ENCODE peak calls at places on chromosomes 11 and 22, in nine cellular contexts. One of them, this sample, is unnamed.

GRCh38 chr22:42632096-42632495 is 8.3 kb downstream of the ATP5MGL start:
- DNase-seq in memory B cell: no peak
- DNase-seq in stimulated activated CD8-positive, alpha-beta memory T cell treated with anti-CD3 and anti-CD28 coated beads, Interleukin-15, amount 100 ng/mL, for 4 hours: no peak
- DNase-seq in astrocyte of the spinal cord: no peak
- DNase-seq in stimulated activated CD4-positive, alpha-beta T cell treated with anti-CD3 and anti-CD28 coated beads, Interleukin-4, amount 100 ng/mL, for 24 hours: no peak
- DNase-seq in NCI-H2029: no peak
- DNase-seq in activated CD8-positive, alpha-beta memory T cell treated with anti-CD3 and anti-CD28 coated beads, Interleukin-2, amount 50 U/mL, for 4 hours: no peak
- DNase-seq in DMS 273 treated with DMSO at 0.1 percent for 48 hours: no peak
- DNase-seq in lower leg skin: no peak
- DNase-seq in this sample: no peak

GRCh38 chr11:114377612-114378267 is 22.6 kb downstream of the C11orf71 start:
- DNase-seq in lower leg skin: no peak
- DNase-seq in stimulated activated CD4-positive, alpha-beta T cell treated with anti-CD3 and anti-CD28 coated beads, Interleukin-4, amount 100 ng/mL, for 24 hours: no peak
- DNase-seq in activated CD8-positive, alpha-beta memory T cell treated with anti-CD3 and anti-CD28 coated beads, Interleukin-2, amount 50 U/mL, for 4 hours: no peak
- DNase-seq in NCI-H2029: no peak
- DNase-seq in astrocyte of the spinal cord: peak; percentile 61
- DNase-seq in stimulated activated CD8-positive, alpha-beta memory T cell treated with anti-CD3 and anti-CD28 coated beads, Interleukin-15, amount 100 ng/mL, for 4 hours: no peak
- DNase-seq in memory B cell: no peak
- DNase-seq in DMS 273 treated with DMSO at 0.1 percent for 48 hours: no peak
- DNase-seq in this sample: no peak

GRCh38 chr11:64120951-64121569 is 44.9 kb downstream of the MACROD1 start:
- DNase-seq in activated CD8-positive, alpha-beta memory T cell treated with anti-CD3 and anti-CD28 coated beads, Interleukin-2, amount 50 U/mL, for 4 hours: no peak
- DNase-seq in DMS 273 treated with DMSO at 0.1 percent for 48 hours: peak; percentile 67
- DNase-seq in NCI-H2029: no peak
- DNase-seq in lower leg skin: no peak
- DNase-seq in astrocyte of the spinal cord: peak; percentile 3
- DNase-seq in stimulated activated CD4-positive, alpha-beta T cell treated with anti-CD3 and anti-CD28 coated beads, Interleukin-4, amount 100 ng/mL, for 24 hours: no peak
- DNase-seq in memory B cell: no peak
- DNase-seq in stimulated activated CD8-positive, alpha-beta memory T cell treated with anti-CD3 and anti-CD28 coated beads, Interleukin-15, amount 100 ng/mL, for 4 hours: no peak
- DNase-seq in this sample: no peak

GRCh38 chr11:121890377-121890776 is 225.6 kb downstream of the BLID start:
- DNase-seq in DMS 273 treated with DMSO at 0.1 percent for 48 hours: no peak
- DNase-seq in stimulated activated CD8-positive, alpha-beta memory T cell treated with anti-CD3 and anti-CD28 coated beads, Interleukin-15, amount 100 ng/mL, for 4 hours: no peak
- DNase-seq in activated CD8-positive, alpha-beta memory T cell treated with anti-CD3 and anti-CD28 coated beads, Interleukin-2, amount 50 U/mL, for 4 hours: no peak
- DNase-seq in stimulated activated CD4-positive, alpha-beta T cell treated with anti-CD3 and anti-CD28 coated beads, Interleukin-4, amount 100 ng/mL, for 24 hours: no peak
- DNase-seq in NCI-H2029: no peak
- DNase-seq in lower leg skin: no peak
- DNase-seq in astrocyte of the spinal cord: peak; percentile 89
- DNase-seq in memory B cell: no peak
- DNase-seq in this sample: no peak

GRCh38 chr11:60842688-60843605 is 1.0 kb downstream of the CCDC86 start:
- DNase-seq in NCI-H2029: no peak
- DNase-seq in stimulated activated CD4-positive, alpha-beta T cell treated with anti-CD3 and anti-CD28 coated beads, Interleukin-4, amount 100 ng/mL, for 24 hours: no peak
- DNase-seq in activated CD8-positive, alpha-beta memory T cell treated with anti-CD3 and anti-CD28 coated beads, Interleukin-2, amount 50 U/mL, for 4 hours: no peak
- DNase-seq in astrocyte of the spinal cord: peak; percentile 28
- DNase-seq in stimulated activated CD8-positive, alpha-beta memory T cell treated with anti-CD3 and anti-CD28 coated beads, Interleukin-15, amount 100 ng/mL, for 4 hours: no peak
- DNase-seq in DMS 273 treated with DMSO at 0.1 percent for 48 hours: no peak
- DNase-seq in memory B cell: no peak
- DNase-seq in lower leg skin: no peak
- DNase-seq in this sample: no peak

GRCh38 chr22:39429916-39430575 is 26.8 kb upstream of the MGAT3 start:
- DNase-seq in memory B cell: no peak
- DNase-seq in astrocyte of the spinal cord: no peak
- DNase-seq in stimulated activated CD4-positive, alpha-beta T cell treated with anti-CD3 and anti-CD28 coated beads, Interleukin-4, amount 100 ng/mL, for 24 hours: no peak
- DNase-seq in activated CD8-positive, alpha-beta memory T cell treated with anti-CD3 and anti-CD28 coated beads, Interleukin-2, amount 50 U/mL, for 4 hours: no peak
- DNase-seq in lower leg skin: no peak
- DNase-seq in stimulated activated CD8-positive, alpha-beta memory T cell treated with anti-CD3 and anti-CD28 coated beads, Interleukin-15, amount 100 ng/mL, for 4 hours: no peak
- DNase-seq in NCI-H2029: no peak
- DNase-seq in DMS 273 treated with DMSO at 0.1 percent for 48 hours: no peak
- DNase-seq in this sample: no peak

GRCh38 chr11:1484716-1485503 is 1.7 kb downstream of the MOB2 start:
- DNase-seq in lower leg skin: no peak
- DNase-seq in astrocyte of the spinal cord: no peak
- DNase-seq in stimulated activated CD8-positive, alpha-beta memory T cell treated with anti-CD3 and anti-CD28 coated beads, Interleukin-15, amount 100 ng/mL, for 4 hours: no peak
- DNase-seq in stimulated activated CD4-positive, alpha-beta T cell treated with anti-CD3 and anti-CD28 coated beads, Interleukin-4, amount 100 ng/mL, for 24 hours: no peak
- DNase-seq in NCI-H2029: no peak
- DNase-seq in DMS 273 treated with DMSO at 0.1 percent for 48 hours: no peak
- DNase-seq in memory B cell: no peak
- DNase-seq in activated CD8-positive, alpha-beta memory T cell treated with anti-CD3 and anti-CD28 coated beads, Interleukin-2, amount 50 U/mL, for 4 hours: no peak
- DNase-seq in this sample: no peak

GRCh38 chr11:27770576-27770975 is 70.3 kb upstream of the BDNF start:
- DNase-seq in activated CD8-positive, alpha-beta memory T cell treated with anti-CD3 and anti-CD28 coated beads, Interleukin-2, amount 50 U/mL, for 4 hours: no peak
- DNase-seq in astrocyte of the spinal cord: no peak
- DNase-seq in stimulated activated CD8-positive, alpha-beta memory T cell treated with anti-CD3 and anti-CD28 coated beads, Interleukin-15, amount 100 ng/mL, for 4 hours: no peak
- DNase-seq in lower leg skin: no peak
- DNase-seq in DMS 273 treated with DMSO at 0.1 percent for 48 hours: no peak
- DNase-seq in NCI-H2029: no peak
- DNase-seq in stimulated activated CD4-positive, alpha-beta T cell treated with anti-CD3 and anti-CD28 coated beads, Interleukin-4, amount 100 ng/mL, for 24 hours: no peak
- DNase-seq in memory B cell: no peak
- DNase-seq in this sample: no peak

GRCh38 chr11:8361664-8362210 is 98.1 kb upstream of the LMO1 start:
- DNase-seq in activated CD8-positive, alpha-beta memory T cell treated with anti-CD3 and anti-CD28 coated beads, Interleukin-2, amount 50 U/mL, for 4 hours: no peak
- DNase-seq in NCI-H2029: no peak
- DNase-seq in lower leg skin: no peak
- DNase-seq in DMS 273 treated with DMSO at 0.1 percent for 48 hours: no peak
- DNase-seq in memory B cell: no peak
- DNase-seq in stimulated activated CD4-positive, alpha-beta T cell treated with anti-CD3 and anti-CD28 coated beads, Interleukin-4, amount 100 ng/mL, for 24 hours: no peak
- DNase-seq in stimulated activated CD8-positive, alpha-beta memory T cell treated with anti-CD3 and anti-CD28 coated beads, Interleukin-15, amount 100 ng/mL, for 4 hours: no peak
- DNase-seq in astrocyte of the spinal cord: no peak
- DNase-seq in this sample: no peak

GRCh38 chr11:9017773-9018172 is 14.0 kb upstream of the NRIP3 start:
- DNase-seq in lower leg skin: no peak
- DNase-seq in stimulated activated CD8-positive, alpha-beta memory T cell treated with anti-CD3 and anti-CD28 coated beads, Interleukin-15, amount 100 ng/mL, for 4 hours: no peak
- DNase-seq in stimulated activated CD4-positive, alpha-beta T cell treated with anti-CD3 and anti-CD28 coated beads, Interleukin-4, amount 100 ng/mL, for 24 hours: no peak
- DNase-seq in activated CD8-positive, alpha-beta memory T cell treated with anti-CD3 and anti-CD28 coated beads, Interleukin-2, amount 50 U/mL, for 4 hours: no peak
- DNase-seq in DMS 273 treated with DMSO at 0.1 percent for 48 hours: no peak
- DNase-seq in memory B cell: no peak
- DNase-seq in NCI-H2029: no peak
- DNase-seq in astrocyte of the spinal cord: no peak
- DNase-seq in this sample: no peak

GRCh38 chr11:57223601-57224000 is 13.4 kb downstream of the APLNR start:
- DNase-seq in NCI-H2029: no peak
- DNase-seq in memory B cell: no peak
- DNase-seq in astrocyte of the spinal cord: no peak
- DNase-seq in activated CD8-positive, alpha-beta memory T cell treated with anti-CD3 and anti-CD28 coated beads, Interleukin-2, amount 50 U/mL, for 4 hours: no peak
- DNase-seq in stimulated activated CD8-positive, alpha-beta memory T cell treated with anti-CD3 and anti-CD28 coated beads, Interleukin-15, amount 100 ng/mL, for 4 hours: no peak
- DNase-seq in DMS 273 treated with DMSO at 0.1 percent for 48 hours: no peak
- DNase-seq in lower leg skin: no peak
- DNase-seq in stimulated activated CD4-positive, alpha-beta T cell treated with anti-CD3 and anti-CD28 coated beads, Interleukin-4, amount 100 ng/mL, for 24 hours: no peak
- DNase-seq in this sample: no peak

GRCh38 chr11:72349616-72350218 is 84.6 kb downstream of the CLPB start:
- DNase-seq in DMS 273 treated with DMSO at 0.1 percent for 48 hours: no peak
- DNase-seq in astrocyte of the spinal cord: no peak
- DNase-seq in lower leg skin: no peak
- DNase-seq in stimulated activated CD4-positive, alpha-beta T cell treated with anti-CD3 and anti-CD28 coated beads, Interleukin-4, amount 100 ng/mL, for 24 hours: no peak
- DNase-seq in memory B cell: no peak
- DNase-seq in NCI-H2029: no peak
- DNase-seq in activated CD8-positive, alpha-beta memory T cell treated with anti-CD3 and anti-CD28 coated beads, Interleukin-2, amount 50 U/mL, for 4 hours: no peak
- DNase-seq in stimulated activated CD8-positive, alpha-beta memory T cell treated with anti-CD3 and anti-CD28 coated beads, Interleukin-15, amount 100 ng/mL, for 4 hours: no peak
- DNase-seq in this sample: no peak

GRCh38 chr22:45136594-45136993 is 27.1 kb upstream of the NUP50 start:
- DNase-seq in lower leg skin: no peak
- DNase-seq in stimulated activated CD8-positive, alpha-beta memory T cell treated with anti-CD3 and anti-CD28 coated beads, Interleukin-15, amount 100 ng/mL, for 4 hours: no peak
- DNase-seq in memory B cell: no peak
- DNase-seq in activated CD8-positive, alpha-beta memory T cell treated with anti-CD3 and anti-CD28 coated beads, Interleukin-2, amount 50 U/mL, for 4 hours: no peak
- DNase-seq in DMS 273 treated with DMSO at 0.1 percent for 48 hours: no peak
- DNase-seq in astrocyte of the spinal cord: no peak
- DNase-seq in NCI-H2029: no peak
- DNase-seq in stimulated activated CD4-positive, alpha-beta T cell treated with anti-CD3 and anti-CD28 coated beads, Interleukin-4, amount 100 ng/mL, for 24 hours: no peak
- DNase-seq in this sample: no peak

GRCh38 chr22:20110359-20110985 is 5.4 kb upstream of the RANBP1 start:
- DNase-seq in stimulated activated CD8-positive, alpha-beta memory T cell treated with anti-CD3 and anti-CD28 coated beads, Interleukin-15, amount 100 ng/mL, for 4 hours: no peak
- DNase-seq in lower leg skin: no peak
- DNase-seq in memory B cell: no peak
- DNase-seq in activated CD8-positive, alpha-beta memory T cell treated with anti-CD3 and anti-CD28 coated beads, Interleukin-2, amount 50 U/mL, for 4 hours: no peak
- DNase-seq in DMS 273 treated with DMSO at 0.1 percent for 48 hours: no peak
- DNase-seq in stimulated activated CD4-positive, alpha-beta T cell treated with anti-CD3 and anti-CD28 coated beads, Interleukin-4, amount 100 ng/mL, for 24 hours: no peak
- DNase-seq in astrocyte of the spinal cord: no peak
- DNase-seq in NCI-H2029: no peak
- DNase-seq in this sample: no peak

GRCh38 chr22:40764743-40765441 is 54.3 kb downstream of the SLC25A17 start:
- DNase-seq in DMS 273 treated with DMSO at 0.1 percent for 48 hours: no peak
- DNase-seq in stimulated activated CD4-positive, alpha-beta T cell treated with anti-CD3 and anti-CD28 coated beads, Interleukin-4, amount 100 ng/mL, for 24 hours: peak; percentile 8
- DNase-seq in memory B cell: peak; percentile 22
- DNase-seq in activated CD8-positive, alpha-beta memory T cell treated with anti-CD3 and anti-CD28 coated beads, Interleukin-2, amount 50 U/mL, for 4 hours: no peak
- DNase-seq in lower leg skin: peak; percentile 42
- DNase-seq in NCI-H2029: no peak
- DNase-seq in astrocyte of the spinal cord: no peak
- DNase-seq in stimulated activated CD8-positive, alpha-beta memory T cell treated with anti-CD3 and anti-CD28 coated beads, Interleukin-15, amount 100 ng/mL, for 4 hours: no peak
- DNase-seq in this sample: no peak

GRCh38 chr11:96149743-96150555 is 193.0 kb downstream of the MAML2 start:
- DNase-seq in NCI-H2029: no peak
- DNase-seq in lower leg skin: no peak
- DNase-seq in DMS 273 treated with DMSO at 0.1 percent for 48 hours: no peak
- DNase-seq in activated CD8-positive, alpha-beta memory T cell treated with anti-CD3 and anti-CD28 coated beads, Interleukin-2, amount 50 U/mL, for 4 hours: no peak
- DNase-seq in memory B cell: no peak
- DNase-seq in stimulated activated CD4-positive, alpha-beta T cell treated with anti-CD3 and anti-CD28 coated beads, Interleukin-4, amount 100 ng/mL, for 24 hours: peak; percentile 15
- DNase-seq in astrocyte of the spinal cord: peak; percentile 69
- DNase-seq in stimulated activated CD8-positive, alpha-beta memory T cell treated with anti-CD3 and anti-CD28 coated beads, Interleukin-15, amount 100 ng/mL, for 4 hours: no peak
- DNase-seq in this sample: no peak

GRCh38 chr11:6219359-6219758 is 14.0 kb downstream of the C11orf42 start:
- DNase-seq in memory B cell: no peak
- DNase-seq in lower leg skin: no peak
- DNase-seq in activated CD8-positive, alpha-beta memory T cell treated with anti-CD3 and anti-CD28 coated beads, Interleukin-2, amount 50 U/mL, for 4 hours: no peak
- DNase-seq in stimulated activated CD8-positive, alpha-beta memory T cell treated with anti-CD3 and anti-CD28 coated beads, Interleukin-15, amount 100 ng/mL, for 4 hours: no peak
- DNase-seq in stimulated activated CD4-positive, alpha-beta T cell treated with anti-CD3 and anti-CD28 coated beads, Interleukin-4, amount 100 ng/mL, for 24 hours: no peak
- DNase-seq in astrocyte of the spinal cord: peak; percentile 87
- DNase-seq in DMS 273 treated with DMSO at 0.1 percent for 48 hours: no peak
- DNase-seq in NCI-H2029: no peak
- DNase-seq in this sample: no peak

GRCh38 chr22:27866136-27867091 is 52.6 kb downstream of the PITPNB start:
- DNase-seq in stimulated activated CD8-positive, alpha-beta memory T cell treated with anti-CD3 and anti-CD28 coated beads, Interleukin-15, amount 100 ng/mL, for 4 hours: no peak
- DNase-seq in NCI-H2029: no peak
- DNase-seq in activated CD8-positive, alpha-beta memory T cell treated with anti-CD3 and anti-CD28 coated beads, Interleukin-2, amount 50 U/mL, for 4 hours: no peak
- DNase-seq in astrocyte of the spinal cord: peak; percentile 89
- DNase-seq in DMS 273 treated with DMSO at 0.1 percent for 48 hours: no peak
- DNase-seq in lower leg skin: no peak
- DNase-seq in memory B cell: no peak
- DNase-seq in stimulated activated CD4-positive, alpha-beta T cell treated with anti-CD3 and anti-CD28 coated beads, Interleukin-4, amount 100 ng/mL, for 24 hours: no peak
- DNase-seq in this sample: no peak

GRCh38 chr11:120603071-120603470 is 91.5 kb downstream of the GRIK4 start:
- DNase-seq in NCI-H2029: no peak
- DNase-seq in stimulated activated CD8-positive, alpha-beta memory T cell treated with anti-CD3 and anti-CD28 coated beads, Interleukin-15, amount 100 ng/mL, for 4 hours: no peak
- DNase-seq in lower leg skin: no peak
- DNase-seq in stimulated activated CD4-positive, alpha-beta T cell treated with anti-CD3 and anti-CD28 coated beads, Interleukin-4, amount 100 ng/mL, for 24 hours: no peak
- DNase-seq in memory B cell: no peak
- DNase-seq in astrocyte of the spinal cord: no peak
- DNase-seq in activated CD8-positive, alpha-beta memory T cell treated with anti-CD3 and anti-CD28 coated beads, Interleukin-2, amount 50 U/mL, for 4 hours: no peak
- DNase-seq in DMS 273 treated with DMSO at 0.1 percent for 48 hours: no peak
- DNase-seq in this sample: no peak

GRCh38 chr11:30326114-30326783 is 3.3 kb downstream of the ARL14EP start:
- DNase-seq in stimulated activated CD8-positive, alpha-beta memory T cell treated with anti-CD3 and anti-CD28 coated beads, Interleukin-15, amount 100 ng/mL, for 4 hours: no peak
- DNase-seq in memory B cell: no peak
- DNase-seq in stimulated activated CD4-positive, alpha-beta T cell treated with anti-CD3 and anti-CD28 coated beads, Interleukin-4, amount 100 ng/mL, for 24 hours: no peak
- DNase-seq in activated CD8-positive, alpha-beta memory T cell treated with anti-CD3 and anti-CD28 coated beads, Interleukin-2, amount 50 U/mL, for 4 hours: no peak
- DNase-seq in DMS 273 treated with DMSO at 0.1 percent for 48 hours: no peak
- DNase-seq in astrocyte of the spinal cord: peak; percentile 33
- DNase-seq in lower leg skin: no peak
- DNase-seq in NCI-H2029: no peak
- DNase-seq in this sample: no peak

GRCh38 chr11:35689081-35689996 is 26.8 kb downstream of the TRIM44 start:
- DNase-seq in activated CD8-positive, alpha-beta memory T cell treated with anti-CD3 and anti-CD28 coated beads, Interleukin-2, amount 50 U/mL, for 4 hours: no peak
- DNase-seq in lower leg skin: no peak
- DNase-seq in astrocyte of the spinal cord: no peak
- DNase-seq in NCI-H2029: no peak
- DNase-seq in DMS 273 treated with DMSO at 0.1 percent for 48 hours: no peak
- DNase-seq in memory B cell: no peak
- DNase-seq in stimulated activated CD8-positive, alpha-beta memory T cell treated with anti-CD3 and anti-CD28 coated beads, Interleukin-15, amount 100 ng/mL, for 4 hours: no peak
- DNase-seq in stimulated activated CD4-positive, alpha-beta T cell treated with anti-CD3 and anti-CD28 coated beads, Interleukin-4, amount 100 ng/mL, for 24 hours: no peak
- DNase-seq in this sample: no peak